ENCODE peak calls at places on chromosomes 2 and 18, in four cellular contexts. One of them, this sample, is unnamed.
A peak's percentile ranks its signal among the peaks of the same experiment; 100 is the strongest.

GRCh38 chr2:147641644-147642043 is 203.2 kb upstream of the ACVR2A start:
- DNase-seq in neural progenitor cell: no peak
- DNase-seq in NCI-H1105: no peak
- DNase-seq in EL: peak; percentile 41
- DNase-seq in this sample: no peak

GRCh38 chr2:36570416-36570815 is 27.6 kb downstream of the FEZ2 start:
- DNase-seq in NCI-H1105: no peak
- DNase-seq in neural progenitor cell: no peak
- DNase-seq in EL: no peak
- DNase-seq in this sample: no peak

GRCh38 chr2:71995067-71995665 is 152.5 kb downstream of the CYP26B1 start:
- DNase-seq in EL: peak; percentile 58
- DNase-seq in NCI-H1105: no peak
- DNase-seq in neural progenitor cell: peak; percentile 28
- DNase-seq in this sample: no peak

GRCh38 chr2:202084265-202084664 is 11.2 kb downstream of the KIAA2012 start:
- DNase-seq in EL: peak; percentile 8
- DNase-seq in NCI-H1105: no peak
- DNase-seq in neural progenitor cell: peak; percentile 67
- DNase-seq in this sample: no peak

GRCh38 chr18:59514193-59514592 is 155.1 kb upstream of the LMAN1 start:
- DNase-seq in EL: peak; percentile 72
- DNase-seq in neural progenitor cell: peak; percentile 33
- DNase-seq in NCI-H1105: no peak
- DNase-seq in this sample: no peak

GRCh38 chr2:50492452-50492851 is 539.5 kb downstream of the NRXN1 start:
- DNase-seq in NCI-H1105: peak; percentile 55
- DNase-seq in EL: peak; percentile 36
- DNase-seq in neural progenitor cell: peak; percentile 74
- DNase-seq in this sample: peak; percentile 71

GRCh38 chr2:10188211-10188610 is 65.7 kb downstream of the RRM2 start:
- DNase-seq in neural progenitor cell: peak; percentile 33
- DNase-seq in EL: peak; percentile 34
- DNase-seq in NCI-H1105: no peak
- DNase-seq in this sample: no peak

GRCh38 chr2:73091164-73091563 is 19.7 kb upstream of the SFXN5 start:
- DNase-seq in EL: peak; percentile 55
- DNase-seq in NCI-H1105: no peak
- DNase-seq in neural progenitor cell: peak; percentile 43
- DNase-seq in this sample: no peak

GRCh38 chr2:227817940-227818568 is 4.4 kb downstream of the CCL20 start:
- DNase-seq in EL: peak; percentile 100
- DNase-seq in NCI-H1105: no peak
- DNase-seq in neural progenitor cell: peak; percentile 10
- DNase-seq in this sample: no peak

GRCh38 chr18:7723558-7723957 is 156.4 kb downstream of the PTPRM start:
- DNase-seq in neural progenitor cell: no peak
- DNase-seq in EL: no peak
- DNase-seq in NCI-H1105: no peak
- DNase-seq in this sample: no peak

GRCh38 chr2:236535024-236535423 is 34.6 kb upstream of the ACKR3 start:
- DNase-seq in EL: peak; percentile 73
- DNase-seq in neural progenitor cell: no peak
- DNase-seq in NCI-H1105: no peak
- DNase-seq in this sample: no peak

GRCh38 chr2:121021685-121022084 is 263.3 kb downstream of the TFCP2L1 start:
- DNase-seq in EL: no peak
- DNase-seq in NCI-H1105: no peak
- DNase-seq in neural progenitor cell: no peak
- DNase-seq in this sample: no peak

This sample was measured in MM.1S.